ENCODE peak calls at places on chromosomes 2 and 18, in four cellular contexts. One of them, this sample, is unnamed.
A peak's percentile ranks its signal among the peaks of the same experiment; 100 is the strongest.

GRCh38 chr18:56696966-56697365 is 45.8 kb downstream of the WDR7 start:
- DNase-seq in GM12878: no peak
- DNase-seq in prostate gland: no peak
- DNase-seq in K562: no peak
- DNase-seq in this sample: no peak

GRCh38 chr2:133122529-133122928 is 445.7 kb downstream of the NCKAP5 start:
- DNase-seq in K562: no peak
- DNase-seq in prostate gland: no peak
- DNase-seq in GM12878: no peak
- DNase-seq in this sample: no peak

GRCh38 chr2:227960356-227960755 is 88.9 kb downstream of the DAW1 start:
- DNase-seq in prostate gland: no peak
- DNase-seq in K562: no peak
- DNase-seq in GM12878: no peak
- DNase-seq in this sample: no peak

GRCh38 chr2:64692401-64692800 is 38.7 kb upstream of the SERTAD2 start:
- DNase-seq in prostate gland: no peak
- DNase-seq in K562: no peak
- DNase-seq in GM12878: no peak
- DNase-seq in this sample: peak; percentile 24

GRCh38 chr2:178700922-178701342 is 106.3 kb downstream of the TTN start:
- DNase-seq in K562: peak; percentile 49
- DNase-seq in prostate gland: no peak
- DNase-seq in GM12878: no peak
- DNase-seq in this sample: peak; percentile 34

GRCh38 chr18:51478908-51479307 is 281.4 kb upstream of the MEX3C start:
- DNase-seq in K562: no peak
- DNase-seq in GM12878: no peak
- DNase-seq in prostate gland: no peak
- DNase-seq in this sample: no peak

GRCh38 chr2:239321596-239322413 is 79.0 kb downstream of the HDAC4 start:
- DNase-seq in GM12878: no peak
- DNase-seq in prostate gland: no peak
- DNase-seq in K562: no peak
- DNase-seq in this sample: no peak

GRCh38 chr18:77012751-77013550 is 119.6 kb downstream of the MBP start:
- DNase-seq in prostate gland: no peak
- DNase-seq in K562: no peak
- DNase-seq in GM12878: no peak
- DNase-seq in this sample: no peak

GRCh38 chr2:241009601-241010530 is 11.4 kb downstream of the SNED1 start:
- DNase-seq in K562: no peak
- DNase-seq in GM12878: no peak
- DNase-seq in prostate gland: peak; percentile 69
- DNase-seq in this sample: peak; percentile 76

DNA sequence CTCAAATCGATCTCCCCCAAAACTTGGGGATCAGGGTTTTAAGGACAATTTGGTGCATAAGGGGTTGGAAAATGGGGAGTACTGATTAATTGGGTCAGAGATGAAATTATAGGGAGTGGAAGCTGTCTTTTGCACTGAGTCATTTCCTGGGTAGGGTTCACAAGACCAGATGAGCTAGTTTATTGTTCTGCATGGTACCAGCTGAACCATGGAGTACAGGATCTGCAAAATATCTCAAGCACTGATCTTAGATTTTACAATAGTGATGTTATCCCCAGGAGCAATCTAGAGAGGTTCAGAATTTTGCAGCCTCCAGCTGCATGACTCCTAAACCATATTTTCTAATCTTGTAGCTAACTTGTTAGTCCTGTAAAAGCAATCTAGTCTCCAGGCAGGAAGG is 73.1 kb downstream of the CPO start:
- DNase-seq in GM12878: no peak
- DNase-seq in K562: no peak
- DNase-seq in prostate gland: no peak
- DNase-seq in this sample: no peak
- TF ChIP-seq CTCF in GM12878: no peak
- TF ChIP-seq CTCF in K562: no peak
- TF ChIP-seq CTCF in prostate gland: no peak
- TF ChIP-seq CTCF in this sample: no peak

GRCh38 chr2:168913171-168913484 is 12.0 kb downstream of the G6PC2 start:
- DNase-seq in GM12878: no peak
- DNase-seq in prostate gland: no peak
- DNase-seq in K562: no peak
- DNase-seq in this sample: no peak
- H3K4me3 ChIP-seq in GM12878: no peak overlapping the region
- H3K4me3 ChIP-seq in prostate gland: no peak overlapping the region
- H3K4me3 ChIP-seq in K562: no peak overlapping the region
- H3K4me3 ChIP-seq in this sample: peak overlapping the region; percentile 42

GRCh38 chr2:52416340-52416739 is 1351.3 kb upstream of the CHAC2 start:
- DNase-seq in K562: no peak
- DNase-seq in GM12878: no peak
- DNase-seq in prostate gland: no peak
- DNase-seq in this sample: no peak
- TF ChIP-seq CTCF in K562: no peak
- TF ChIP-seq CTCF in GM12878: no peak
- TF ChIP-seq CTCF in prostate gland: no peak
- TF ChIP-seq CTCF in this sample: no peak

DNA sequence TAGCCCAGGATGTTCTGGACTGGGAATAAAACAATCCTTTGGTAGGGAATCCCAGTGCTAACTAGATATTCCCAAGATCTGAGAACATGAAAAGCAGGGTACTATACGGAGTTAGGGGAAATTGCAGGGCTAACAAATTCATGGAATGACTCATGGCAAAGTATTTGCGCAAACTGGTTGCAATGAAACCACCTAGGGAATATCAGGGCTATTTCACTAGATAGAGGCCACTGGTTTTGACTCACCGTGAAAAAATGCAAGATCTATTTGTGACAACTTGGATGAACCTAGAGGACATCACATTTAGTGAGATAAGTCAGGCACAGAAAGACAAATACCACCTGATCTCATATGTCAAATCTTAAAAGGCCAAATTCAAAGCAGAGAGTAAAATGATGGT is 233.3 kb downstream of the MBD2 start:
- DNase-seq in prostate gland: no peak
- DNase-seq in K562: no peak
- DNase-seq in GM12878: no peak
- DNase-seq in this sample: peak; percentile 59
- H3K4me3 ChIP-seq in prostate gland: no peak overlapping the region
- H3K4me3 ChIP-seq in K562: no peak overlapping the region
- H3K4me3 ChIP-seq in GM12878: no peak overlapping the region
- H3K4me3 ChIP-seq in this sample: no peak overlapping the region

DNA sequence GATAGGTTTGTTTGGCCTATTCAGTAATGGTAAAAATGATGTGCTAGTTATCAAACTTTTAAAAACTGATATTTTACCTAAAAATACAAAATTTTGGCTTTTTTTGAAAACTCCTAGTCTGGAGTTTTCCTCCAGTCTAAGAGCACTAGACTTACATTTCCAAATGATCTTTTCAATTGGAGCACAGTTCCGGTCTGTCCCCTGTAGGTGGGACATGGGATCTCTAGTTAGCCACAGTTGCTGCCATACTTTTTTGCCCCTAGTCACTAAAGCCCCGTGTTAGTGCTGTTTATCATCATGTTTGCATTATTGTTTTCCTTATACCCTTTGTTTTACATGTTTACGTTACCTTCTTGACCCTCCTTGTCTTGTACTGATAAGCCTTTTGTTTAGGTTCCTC is 52.4 kb downstream of the RELCH start:
- DNase-seq in K562: no peak
- DNase-seq in GM12878: no peak
- DNase-seq in prostate gland: no peak
- DNase-seq in this sample: no peak
- TF ChIP-seq CTCF in K562: no peak
- TF ChIP-seq CTCF in GM12878: no peak
- TF ChIP-seq CTCF in prostate gland: no peak
- TF ChIP-seq CTCF in this sample: no peak

DNA sequence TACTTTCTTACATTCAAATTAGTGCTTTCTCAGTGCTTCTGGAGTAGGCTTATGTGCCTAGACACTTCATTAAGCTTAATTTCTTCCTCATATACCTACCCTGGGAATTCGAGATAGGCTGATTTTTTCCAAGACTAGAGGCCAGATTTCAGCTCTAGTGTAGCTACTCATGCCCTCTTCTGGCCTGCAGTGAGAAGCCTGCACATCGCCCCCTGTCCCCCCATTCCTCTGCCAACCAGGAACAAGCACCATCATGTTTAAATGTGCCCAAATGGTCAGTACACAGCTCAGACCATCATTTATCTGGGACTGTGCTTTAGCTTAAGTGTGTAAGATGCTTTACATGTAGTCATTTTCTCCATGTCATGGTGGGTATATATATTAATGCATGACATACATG is 1218.8 kb upstream of the LRRTM1 start:
- DNase-seq in K562: no peak
- DNase-seq in GM12878: no peak
- DNase-seq in prostate gland: no peak
- DNase-seq in this sample: no peak
- H3K4me3 ChIP-seq in K562: no peak overlapping the region
- H3K4me3 ChIP-seq in GM12878: no peak overlapping the region
- H3K4me3 ChIP-seq in prostate gland: no peak overlapping the region
- H3K4me3 ChIP-seq in this sample: no peak overlapping the region

DNA sequence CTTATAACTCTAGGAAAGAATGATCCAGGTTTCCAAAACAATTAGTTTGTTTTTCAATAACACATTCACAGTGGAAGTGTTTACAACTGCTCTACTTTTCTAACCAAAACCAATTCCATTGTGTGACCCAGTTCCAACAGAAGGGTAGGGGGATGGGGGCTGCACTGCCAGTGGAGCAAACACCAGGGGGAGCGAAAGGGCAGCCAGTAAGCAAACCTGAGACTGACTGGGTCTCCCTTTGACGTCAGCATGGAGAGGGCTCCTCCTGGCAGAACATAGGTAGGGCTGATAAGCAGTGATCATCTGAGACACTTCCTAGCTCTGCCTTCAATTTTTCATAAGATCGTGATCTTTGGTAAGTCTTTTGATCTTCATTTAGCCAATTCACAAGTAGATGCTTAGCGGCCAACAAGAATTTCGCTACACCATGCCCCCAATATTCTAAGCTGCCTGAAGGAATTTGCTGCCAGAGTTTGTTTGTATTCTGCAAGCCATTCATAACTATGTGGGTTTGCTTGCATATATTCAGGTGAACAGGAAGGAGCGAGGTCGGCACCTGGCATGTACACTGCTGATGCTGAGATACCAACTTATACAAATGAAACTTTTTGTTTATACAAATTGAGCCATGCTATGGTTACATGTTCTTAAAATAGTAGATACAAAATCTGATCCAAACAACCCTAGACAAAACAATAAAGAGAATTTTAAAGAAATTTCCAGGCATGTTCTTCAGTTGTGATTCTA is 45.9 kb downstream of the ST6GAL2 start:
- DNase-seq in K562: peak; percentile 19
- DNase-seq in prostate gland: peak; percentile 25
- DNase-seq in GM12878: no peak
- DNase-seq in this sample: no peak
- TF ChIP-seq CTCF in K562: peak; percentile 51
- TF ChIP-seq CTCF in prostate gland: no peak
- TF ChIP-seq CTCF in GM12878: no peak
- TF ChIP-seq CTCF in this sample: no peak

GRCh38 chr2:95346738-95347671 is 49.9 kb downstream of the KCNIP3 start:
- DNase-seq in K562: peak; percentile 68
- DNase-seq in prostate gland: no peak
- DNase-seq in GM12878: no peak
- DNase-seq in this sample: peak; percentile 25
- H3K4me3 ChIP-seq in K562: peak overlapping the region; percentile 18
- H3K4me3 ChIP-seq in prostate gland: peak overlapping the region; percentile 39
- H3K4me3 ChIP-seq in GM12878: no peak overlapping the region
- H3K4me3 ChIP-seq in this sample: peak overlapping the region; percentile 72